ENCODE peak calls at places on chromosomes 3 and 15, in seven cellular contexts. F is left ventricle myocardium inferior; Q is iris pigment epithelial cell; T is stimulated activated CD8-positive, alpha-beta memory T cell treated with anti-CD3 and anti-CD28 coated beads, Interleukin-4, amount 100 ng/mL, for 4 hours; V is central memory CD8-positive, alpha-beta T cell; K is memory B cell; H is ascending aorta. C is an unnamed sample.

GRCh38 chr15:72353266-72353665 is 22.5 kb downstream of the HEXA start:
- DNase-seq in F (no peak), Q (peak), T (no peak), V (no peak), K (no peak), H (no peak), C (no peak)

GRCh38 chr15:48861813-48862431 is 16.0 kb upstream of the EID1 start:
- DNase-seq in F (no peak), Q (peak), T (no peak), V (no peak), K (peak), H (no peak), C (no peak)

GRCh38 chr15:51097553-51098330 is 3.0 kb upstream of the TNFAIP8L3 start:
- DNase-seq in F (no peak), Q (peak), T (no peak), V (no peak), K (no peak), H (no peak), C (no peak)

GRCh38 chr3:52193059-52193458 is 4.9 kb upstream of the ALAS1 start:
- DNase-seq in F (peak), Q (no peak), T (no peak), V (no peak), K (no peak), H (no peak), C (peak)

GRCh38 chr15:75651810-75652543 is 4.3 kb downstream of the SNX33 start:
- DNase-seq in F (no peak), Q (no peak), T (no peak), V (no peak), K (no peak), H (no peak), C (no peak)

GRCh38 chr3:15576475-15576874 is 24.9 kb downstream of the HACL1 start:
- DNase-seq in F (no peak), Q (no peak), T (no peak), V (no peak), K (no peak), H (no peak), C (no peak)

GRCh38 chr15:57708047-57708446 is 1.5 kb downstream of the POLR2M start:
- DNase-seq in F (no peak), Q (peak), T (no peak), V (no peak), K (no peak), H (no peak), C (no peak)

GRCh38 chr3:184042617-184043016 is 10.2 kb upstream of the HTR3C start:
- DNase-seq in F (no peak), Q (no peak), T (no peak), V (no peak), K (no peak), H (no peak), C (no peak)

GRCh38 chr15:78388865-78389264 is 48.7 kb downstream of the CRABP1 start:
- DNase-seq in F (no peak), Q (no peak), T (no peak), V (no peak), K (no peak), H (no peak), C (no peak)

GRCh38 chr15:31267161-31268107 is 59.2 kb upstream of the KLF13 start:
- DNase-seq in F (peak), Q (no peak), T (no peak), V (peak), K (no peak), H (no peak), C (no peak)

GRCh38 chr3:128483657-128484403 is 9.2 kb downstream of the GATA2 start:
- DNase-seq in F (no peak), Q (no peak), T (no peak), V (no peak), K (no peak), H (no peak), C (peak)

GRCh38 chr3:126266291-126266840 is 86.0 kb upstream of the ALDH1L1 start:
- DNase-seq in F (peak), Q (no peak), T (no peak), V (no peak), K (no peak), H (peak), C (peak)

GRCh38 chr3:183306798-183307671 is 54.0 kb downstream of the B3GNT5 start:
- DNase-seq in F (peak), Q (peak), T (no peak), V (no peak), K (peak), H (peak), C (peak)

GRCh38 chr15:100881573-100882336 is 2.1 kb downstream of the ALDH1A3 start:
- DNase-seq in F (no peak), Q (no peak), T (no peak), V (no peak), K (no peak), H (no peak), C (no peak)

GRCh38 chr15:94225616-94226015 is 5.7 kb upstream of the MCTP2 start:
- DNase-seq in F (no peak), Q (peak), T (no peak), V (no peak), K (no peak), H (no peak), C (no peak)

GRCh38 chr3:96863129-96863740 is 48.8 kb downstream of the EPHA6 start:
- DNase-seq in F (no peak), Q (peak), T (no peak), V (no peak), K (no peak), H (no peak), C (no peak)

GRCh38 chr15:58438956-58439355 is 7.2 kb downstream of the LIPC start:
- DNase-seq in F (peak), Q (peak), T (no peak), V (no peak), K (no peak), H (no peak), C (peak)

GRCh38 chr15:101014921-101015841 is 96.0 kb downstream of the LRRK1 start:
- DNase-seq in F (peak), Q (peak), T (peak), V (peak), K (peak), H (no peak), C (peak)

GRCh38 chr3:29313074-29313473 is 32.2 kb downstream of the RBMS3 start:
- DNase-seq in F (no peak), Q (no peak), T (no peak), V (no peak), K (no peak), H (no peak), C (no peak)

GRCh38 chr3:40366203-40367162 is 20.5 kb upstream of the ENTPD3 start:
- DNase-seq in F (no peak), Q (no peak), T (no peak), V (no peak), K (no peak), H (no peak), C (no peak)

GRCh38 chr15:38863381-38863780 is 298.8 kb upstream of the RASGRP1 start:
- DNase-seq in F (no peak), Q (no peak), T (no peak), V (no peak), K (no peak), H (no peak), C (no peak)

GRCh38 chr3:187941848-187942194 is 196.6 kb upstream of the BCL6 start:
- DNase-seq in F (no peak), Q (no peak), T (no peak), V (no peak), K (no peak), H (no peak), C (no peak)

GRCh38 chr3:155805204-155805801 is 775 bp downstream of the C3orf33 start:
- DNase-seq in F (no peak), Q (peak), T (peak), V (no peak), K (no peak), H (no peak), C (no peak)

GRCh38 chr3:78736863-78737262 is 1030.9 kb downstream of the ROBO1 start:
- DNase-seq in F (no peak), Q (peak), T (no peak), V (no peak), K (no peak), H (no peak), C (no peak)

GRCh38 chr3:31738423-31738822 is 205.7 kb downstream of the STT3B start:
- DNase-seq in F (no peak), Q (no peak), T (no peak), V (no peak), K (no peak), H (no peak), C (no peak)

GRCh38 chr15:49734831-49735508 is 114.1 kb downstream of the DTWD1 start:
- DNase-seq in F (no peak), Q (no peak), T (no peak), V (no peak), K (no peak), H (no peak), C (no peak)

GRCh38 chr15:78234515-78235040 is at the start of gene ACSBG1:
- DNase-seq in F (no peak), Q (no peak), T (no peak), V (no peak), K (no peak), H (no peak), C (no peak)

GRCh38 chr15:98358971-98359370 is 289.4 kb upstream of the IGF1R start:
- DNase-seq in F (no peak), Q (no peak), T (no peak), V (no peak), K (no peak), H (no peak), C (no peak)